ENCODE peak calls at places on chromosome 10, in seven cellular contexts. F is spleen, T is Peyer's patch, B is adrenal gland, L is H1, E is heart left ventricle, S is ovary. X is an unnamed sample. For H3K27me3, the result is how much of the 10 kb centered on the place peaks cover.

GRCh38 chr10:45379891-45380540 is 6.0 kb downstream of the ALOX5 start:
- DNase-seq in L (no peak), B (no peak), T (peak), S (no peak), E (peak), F (peak), X (no peak)

GRCh38 chr10:31321396-31321941 is 2.5 kb downstream of the ZEB1 start:
- DNase-seq in F (peak), B (no peak), E (no peak), S (no peak), T (peak), L (no peak), X (no peak)

GRCh38 chr10:129274928-129275474 is 192.0 kb upstream of the MGMT start:
- DNase-seq in T (no peak), L (peak), E (no peak), F (no peak), B (no peak), S (no peak), X (no peak)

GRCh38 chr10:23065549-23065948 is 29.8 kb upstream of the MSRB2 start:
- DNase-seq in T (no peak), F (no peak), E (peak), B (peak), L (no peak), S (peak), X (peak)

GRCh38 chr10:15588635-15589081 is 131.1 kb downstream of the ITGA8 start:
- DNase-seq in L (no peak), E (no peak), T (no peak), S (no peak), B (no peak), F (no peak), X (no peak)

GRCh38 chr10:71401056-71401455 is 4.3 kb downstream of the CDH23 start:
- DNase-seq in F (no peak), T (no peak), S (peak), L (no peak), E (no peak), B (no peak), X (no peak)

GRCh38 chr10:36183726-36184125 is 541.6 kb upstream of the FZD8 start:
- DNase-seq in L (no peak), E (no peak), T (no peak), F (no peak), S (no peak), B (no peak), X (no peak)

GRCh38 chr10:129951841-129952240 is 12.2 kb downstream of the EBF3 start:
- DNase-seq in L (no peak), B (no peak), F (no peak), E (no peak), S (no peak), T (no peak), X (no peak)

GRCh38 chr10:43238462-43238861 is 28.4 kb downstream of the RASGEF1A start:
- DNase-seq in T (no peak), S (peak), E (no peak), L (no peak), B (peak), F (peak), X (no peak)

GRCh38 chr10:21518629-21519321 is 6.7 kb downstream of the SKIDA1 start:
- DNase-seq in L (no peak), E (no peak), B (no peak), F (no peak), S (peak), T (no peak), X (no peak)

GRCh38 chr10:63707254-63707910 is 186.2 kb downstream of the REEP3 start:
- DNase-seq in S (peak), B (peak), F (no peak), L (no peak), E (no peak), T (no peak), X (peak)

GRCh38 chr10:6068422-6068821 is 6.3 kb upstream of the IL2RA start:
- DNase-seq in B (no peak), T (peak), E (no peak), L (no peak), F (peak), S (no peak), X (no peak)

GRCh38 chr10:28890121-28890950 is 213.0 kb downstream of the BAMBI start:
- DNase-seq in F (no peak), T (no peak), S (no peak), E (no peak), L (no peak), B (no peak), X (no peak)

GRCh38 chr10:112750427-112751167 is 199.4 kb upstream of the TCF7L2 start:
- DNase-seq in F (no peak), E (no peak), T (no peak), S (no peak), L (no peak), B (no peak), X (no peak)

GRCh38 chr10:70672993-70673928 is 955 bp downstream of the ADAMTS14 start:
- DNase-seq in L (no peak), E (peak), T (no peak), B (peak), F (no peak), S (no peak), X (no peak)

GRCh38 chr10:129059977-129060376 is 407.1 kb upstream of the MGMT start:
- DNase-seq in B (no peak), S (no peak), E (no peak), F (no peak), T (no peak), L (no peak), X (no peak)

GRCh38 chr10:71805776-71806705 is 32.7 kb upstream of the VSIR start:
- DNase-seq in L (no peak), F (peak), E (no peak), B (no peak), S (no peak), T (no peak), X (no peak)

GRCh38 chr10:112490543-112490942 is 43.5 kb downstream of the VTI1A start:
- DNase-seq in E (no peak), S (no peak), L (no peak), T (no peak), F (no peak), B (no peak), X (no peak)

GRCh38 chr10:24457661-24458318 is 248.9 kb downstream of the KIAA1217 start:
- DNase-seq in S (no peak), T (no peak), L (no peak), B (no peak), E (no peak), F (no peak), X (no peak)

GRCh38 chr10:58027431-58027830 is 240.3 kb downstream of the IPMK start:
- DNase-seq in E (no peak), T (no peak), L (no peak), B (no peak), F (no peak), S (no peak), X (no peak)

GRCh38 chr10:122245136-122245535 is 26.0 kb upstream of the BTBD16 start:
- DNase-seq in T (no peak), E (no peak), L (no peak), B (no peak), S (no peak), F (no peak), X (no peak)

GRCh38 chr10:110069502-110069982 is 61.8 kb downstream of the ADD3 start:
- DNase-seq in F (no peak), B (no peak), E (no peak), T (no peak), S (no peak), L (no peak), X (no peak)

GRCh38 chr10:85623342-85623741 is 743.3 kb downstream of the GRID1 start:
- DNase-seq in F (no peak), S (no peak), E (no peak), L (no peak), B (no peak), T (no peak), X (no peak)

GRCh38 chr10:108204528-108205313 is 1040.2 kb upstream of the SORCS1 start:
- DNase-seq in F (no peak), B (no peak), S (no peak), E (no peak), L (peak), T (no peak), X (no peak)

GRCh38 chr10:93081296-93081695 is 7.6 kb downstream of the CYP26A1 start:
- DNase-seq in L (no peak), E (no peak), F (peak), S (no peak), T (no peak), B (no peak), X (no peak)

GRCh38 chr10:124722812-124723783 is 21.1 kb downstream of the FAM53B start:
- DNase-seq in L (no peak), B (no peak), E (peak), S (no peak), F (peak), T (peak), X (no peak)

GRCh38 chr10:78255796-78256638 is 222.4 kb downstream of the RPS24 start:
- DNase-seq in B (peak), L (peak), T (no peak), E (no peak), S (no peak), F (no peak), X (no peak)

GRCh38 chr10:113047963-113048781 is 98.1 kb downstream of the TCF7L2 start:
- DNase-seq in T (no peak), E (no peak), B (no peak), F (no peak), S (no peak), L (no peak), X (no peak)

GRCh38 chr10:125076891-125077643 is 83.3 kb downstream of the CTBP2 start:
- DNase-seq in E (no peak), S (no peak), L (no peak), F (peak), B (no peak), T (no peak), X (no peak)

GRCh38 chr10:36880898-36881297 is 244.5 kb upstream of the ANKRD30A start:
- DNase-seq in B (no peak), S (no peak), E (no peak), L (no peak), T (no peak), F (no peak), X (no peak)

GRCh38 chr10:126073606-126074005 is 177.2 kb downstream of the FANK1 start:
- DNase-seq in L (no peak), T (no peak), S (no peak), E (no peak), B (no peak), F (no peak), X (no peak)

GRCh38 chr10:116767235-116767634 is 24.9 kb upstream of the HSPA12A start:
- DNase-seq in B (no peak), S (peak), T (no peak), F (no peak), E (peak), L (no peak), X (no peak)

GRCh38 chr10:126250045-126250444 is 138.2 kb downstream of the ADAM12 start:
- DNase-seq in T (no peak), B (no peak), F (no peak), S (no peak), E (no peak), L (no peak), X (no peak)

GRCh38 chr10:59688921-59689351 is 20.7 kb downstream of the SLC16A9 start:
- DNase-seq in E (no peak), L (no peak), F (no peak), B (no peak), T (no peak), S (no peak), X (no peak)

GRCh38 chr10:95289921-95290421 is 832 bp downstream of the PDLIM1 start:
- DNase-seq in E (no peak), F (no peak), L (no peak), T (no peak), B (no peak), S (no peak), X (no peak)

GRCh38 chr10:69073025-69073424 is 14.9 kb upstream of the SRGN start:
- DNase-seq in E (no peak), S (no peak), F (no peak), T (no peak), B (no peak), L (no peak), X (no peak)

GRCh38 chr10:79628988-79629954 is 18.5 kb downstream of the SFTPA1 start:
- DNase-seq in L (no peak), E (no peak), F (no peak), B (no peak), T (no peak), S (no peak), X (no peak)

GRCh38 chr10:79628083-79628482 is 17.3 kb downstream of the SFTPA1 start:
- DNase-seq in S (no peak), B (no peak), L (no peak), F (no peak), E (no peak), T (no peak), X (no peak)

GRCh38 chr10:79629955-79630327 is 19.2 kb downstream of the SFTPA1 start:
- DNase-seq in B (no peak), T (no peak), L (no peak), F (no peak), S (no peak), E (no peak), X (no peak)

DNA sequence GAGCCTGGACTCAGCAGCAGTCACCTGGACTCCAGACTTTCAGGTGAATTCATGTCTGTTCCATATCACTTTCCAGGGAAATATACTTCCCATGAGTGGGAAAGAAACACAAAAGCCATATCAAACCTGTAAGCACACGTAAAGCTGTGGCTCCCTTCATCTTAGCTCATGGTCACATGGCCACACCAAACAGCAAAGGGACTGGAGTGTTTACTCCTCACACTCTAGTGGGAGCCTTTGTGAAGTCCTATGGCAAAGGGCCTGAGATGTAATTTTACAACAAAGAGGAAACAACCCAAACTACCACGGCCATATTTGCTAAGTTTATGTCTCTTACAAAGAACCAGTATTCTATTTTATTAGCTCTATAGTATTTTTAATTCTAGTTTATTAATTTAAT is 16.3 kb downstream of the SFTPA1 start:
- DNase-seq in L (no peak), E (no peak), T (no peak), S (no peak), B (no peak), F (no peak), X (no peak)
- TF ChIP-seq POLR2A in L (no peak), E (no peak), T (no peak), S (no peak), B (no peak), F (no peak), X (no peak)

GRCh38 chr10:60731134-60731883 is 47.0 kb upstream of the CDK1 start:
- DNase-seq in B (no peak), T (peak), E (no peak), F (no peak), L (no peak), S (no peak), X (no peak)
- H3K4me3 ChIP-seq in B (no peak), T (peak), E (no peak), F (peak), L (peak), S (no peak), X (no peak)

DNA sequence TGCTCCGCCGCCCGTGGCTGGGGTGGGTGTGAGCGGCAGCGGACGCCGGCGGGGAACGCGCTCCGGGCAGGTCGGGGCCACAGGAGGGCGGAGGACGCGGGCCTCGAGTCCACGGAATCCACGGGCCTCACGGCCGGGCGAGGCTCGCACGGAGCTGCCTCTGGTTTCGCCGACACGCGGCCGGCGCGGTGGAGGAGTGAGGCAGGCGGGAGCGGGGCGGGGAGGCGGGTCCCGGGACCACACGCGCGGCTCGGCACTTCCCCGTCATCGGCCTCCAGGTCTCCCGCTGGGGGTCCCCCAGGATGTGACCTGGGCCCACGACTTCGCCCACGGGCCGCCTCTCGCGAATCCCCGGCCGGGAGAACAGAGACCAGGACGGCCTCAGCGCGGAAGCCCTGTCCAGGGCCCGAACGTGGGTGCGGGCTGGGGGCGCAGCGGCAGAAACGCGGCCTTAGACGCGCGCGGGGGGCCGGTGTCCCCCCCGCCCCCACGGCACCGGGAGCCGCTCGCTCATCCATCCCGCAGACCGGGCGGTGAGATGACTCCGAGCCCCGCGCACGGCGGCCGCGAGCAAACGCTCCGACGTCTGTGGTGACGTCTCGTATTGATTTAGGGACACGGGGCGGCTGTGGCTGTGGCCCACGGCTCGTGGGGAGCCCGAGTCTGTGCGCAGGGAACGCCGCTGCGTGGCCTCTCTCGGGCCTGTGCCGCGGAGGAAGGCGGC is 744 bp upstream of the NKX6-2 start:
- DNase-seq in E (no peak), L (no peak), T (no peak), S (no peak), B (no peak), F (no peak), X (no peak)
- H3K27me3 ChIP-seq in E (half or more), L (half or more), T (under half), S (under half), B (half or more), F (half or more), X (under half)

GRCh38 chr10:13707156-13707881 is 120.6 kb downstream of the PRPF18 start:
- DNase-seq in B (peak), L (peak), S (peak), F (peak), E (peak), T (no peak), X (peak)
- TF ChIP-seq POLR2A in B (no peak), L (no peak), S (no peak), F (no peak), E (no peak), T (no peak), X (peak)

GRCh38 chr10:91740353-91740924 is 57.8 kb upstream of the TNKS2 start:
- DNase-seq in L (no peak), B (no peak), F (no peak), T (no peak), S (no peak), E (no peak), X (no peak)

GRCh38 chr10:91743460-91743859 is 54.8 kb upstream of the TNKS2 start:
- DNase-seq in E (no peak), T (no peak), S (no peak), F (no peak), L (no peak), B (no peak), X (no peak)

GRCh38 chr10:91742189-91742588 is 56.0 kb upstream of the TNKS2 start:
- DNase-seq in S (no peak), B (no peak), E (no peak), L (no peak), T (no peak), F (no peak), X (no peak)

DNA sequence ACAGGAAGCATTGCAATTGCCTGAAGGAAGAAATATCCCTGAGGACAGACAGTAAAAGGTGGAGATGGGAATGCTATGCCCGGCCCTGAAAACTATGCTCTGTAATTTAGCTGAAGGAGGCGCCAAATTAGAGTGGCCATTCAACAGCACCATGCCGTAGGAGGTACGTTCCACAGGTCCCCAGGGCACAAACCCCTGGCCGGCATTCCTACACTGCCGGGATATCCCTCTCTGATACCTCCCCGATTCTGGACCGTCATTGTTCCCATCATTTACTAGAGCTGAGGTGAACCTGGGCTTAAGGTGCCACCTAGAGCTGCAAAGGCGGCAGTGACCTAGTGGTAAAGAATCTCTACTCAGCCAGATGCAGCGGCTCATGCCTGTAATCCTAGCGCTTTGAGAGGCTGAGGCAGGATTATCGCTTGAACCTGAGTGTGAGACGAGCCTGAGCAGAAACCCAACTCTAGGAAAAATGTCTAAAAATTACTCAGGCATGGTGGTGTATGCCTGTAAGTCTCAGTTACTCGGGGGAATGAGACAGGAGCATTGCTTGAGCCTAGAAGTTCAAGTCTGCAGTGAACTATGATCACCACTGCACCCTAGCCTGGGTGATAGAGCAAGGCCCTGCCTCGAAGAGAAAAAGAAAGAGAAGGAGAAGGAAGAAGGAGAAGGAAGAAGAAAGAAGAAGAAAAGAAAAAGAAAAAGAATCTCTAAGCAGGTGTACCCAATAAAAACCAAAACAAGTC is 53.0 kb upstream of the TNKS2 start:
- DNase-seq in L (peak), S (no peak), F (no peak), B (no peak), E (peak), T (no peak), X (no peak)
- H3K4me3 ChIP-seq in L (no peak), S (no peak), F (no peak), B (no peak), E (no peak), T (no peak), X (no peak)

GRCh38 chr10:17689137-17689536 is 45.2 kb downstream of the STAM start:
- DNase-seq in F (no peak), T (no peak), S (no peak), E (no peak), B (no peak), L (no peak), X (no peak)
- H3K27me3 ChIP-seq in F (under half), T (under half), S (under half), E (under half), B (under half), L (under half), X (under half)

GRCh38 chr10:73591935-73592699 is 975 bp upstream of the USP54 start:
- DNase-seq in S (peak), B (no peak), E (peak), F (no peak), L (peak), T (peak), X (peak)
- TF ChIP-seq POLR2A in S (no peak), B (no peak), E (no peak), F (no peak), L (peak), T (no peak), X (peak)

X was measured in tibial nerve.